ENCODE peak calls at places on chromosomes 1 and 21, in four cellular contexts. D is H9, G is IMR-90, V is neuronal stem cell. C is an unnamed sample. For H3K4me1, the result is how much of the 10 kb centered on the place peaks cover.

GRCh38 chr1:31199924-31200323 is 39.8 kb downstream of the NKAIN1 start:
- DNase-seq in V (no peak), G (no peak), D (no peak), C (no peak)

GRCh38 chr1:15349133-15349532 is 60.6 kb upstream of the EFHD2 start:
- DNase-seq in G (no peak), D (no peak), V (no peak), C (no peak)

GRCh38 chr1:52216907-52217458 is 75.1 kb downstream of the ZFYVE9 start:
- DNase-seq in G (no peak), D (no peak), V (no peak), C (no peak)

GRCh38 chr1:61247881-61248752 is 165.8 kb downstream of the NFIA start:
- DNase-seq in D (no peak), G (no peak), V (peak), C (no peak)

GRCh38 chr1:63877816-63878215 is 104.0 kb downstream of the ROR1 start:
- DNase-seq in V (no peak), G (peak), D (no peak), C (peak)

GRCh38 chr1:59146651-59147358 is 150.1 kb upstream of the FGGY start:
- DNase-seq in V (peak), D (peak), G (peak), C (no peak)

GRCh38 chr1:179493323-179493722 is 82.4 kb downstream of the NPHS2 start:
- DNase-seq in D (no peak), G (peak), V (no peak), C (peak)

GRCh38 chr1:39877980-39878956 is 5.0 kb downstream of the TRIT1 start:
- DNase-seq in V (no peak), G (no peak), D (no peak), C (no peak)

GRCh38 chr1:64965239-64966157 is 851 bp downstream of the JAK1 start:
- DNase-seq in D (peak), G (peak), V (peak), C (peak)

GRCh38 chr1:22472596-22472995 is 20.9 kb downstream of the ZBTB40 start:
- DNase-seq in G (no peak), D (no peak), V (no peak), C (peak)

GRCh38 chr1:82162526-82163420 is 362.0 kb downstream of the ADGRL2 start:
- DNase-seq in G (no peak), D (no peak), V (no peak), C (no peak)

GRCh38 chr1:157043685-157044084 is 1.9 kb downstream of the ARHGEF11 start:
- DNase-seq in D (no peak), G (no peak), V (no peak), C (no peak)

GRCh38 chr1:228278432-228278941 is 70.6 kb downstream of the OBSCN start:
- DNase-seq in D (no peak), V (no peak), G (no peak), C (no peak)

GRCh38 chr21:28239345-28239744 is 753.3 kb downstream of the LTN1 start:
- DNase-seq in G (no peak), V (no peak), D (no peak), C (no peak)

GRCh38 chr1:31576201-31576669 is at the start of gene TINAGL1:
- DNase-seq in G (no peak), D (peak), V (no peak), C (peak)

GRCh38 chr21:46399686-46400085 is 59.0 kb upstream of the DIP2A start:
- DNase-seq in V (no peak), G (no peak), D (no peak), C (no peak)

GRCh38 chr1:218284377-218284916 is 646 bp upstream of the RRP15 start:
- DNase-seq in D (no peak), G (no peak), V (no peak), C (no peak)

GRCh38 chr1:1433804-1434130 is 1.7 kb upstream of the VWA1 start:
- DNase-seq in V (no peak), D (no peak), G (peak), C (peak)

GRCh38 chr1:56189454-56189853 is 389.9 kb downstream of the PLPP3 start:
- DNase-seq in D (no peak), V (no peak), G (no peak), C (no peak)

GRCh38 chr1:53246261-53247134 is 8.2 kb upstream of the MAGOH start:
- DNase-seq in G (peak), V (no peak), D (no peak), C (no peak)

GRCh38 chr1:180586671-180587155 is 27.9 kb downstream of the OVAAL start:
- DNase-seq in G (peak), D (no peak), V (no peak), C (peak)

GRCh38 chr1:184986250-184986649 is 11.9 kb upstream of the NIBAN1 start:
- DNase-seq in D (no peak), G (peak), V (no peak), C (peak)

GRCh38 chr1:183472488-183473285 is at the start of gene SMG7:
- DNase-seq in G (peak), D (peak), V (no peak), C (peak)

GRCh38 chr1:246139745-246140182 is 367.3 kb downstream of the SMYD3 start:
- DNase-seq in V (no peak), D (no peak), G (peak), C (peak)

GRCh38 chr1:23421752-23422312 is 2.7 kb downstream of the TCEA3 start:
- DNase-seq in V (no peak), G (peak), D (no peak), C (peak)

GRCh38 chr21:39125752-39126485 is 57.3 kb downstream of the PSMG1 start:
- DNase-seq in D (peak), G (peak), V (peak), C (peak)

GRCh38 chr1:30321996-30322858 is 401.2 kb downstream of the MATN1 start:
- DNase-seq in G (no peak), D (peak), V (no peak), C (no peak)

GRCh38 chr1:1199141-1199960 is 7.0 kb downstream of the TNFRSF18 start:
- DNase-seq in G (no peak), V (no peak), D (peak), C (no peak)

GRCh38 chr1:228182296-228183030 is 16.9 kb downstream of the IBA57 start:
- DNase-seq in D (no peak), G (no peak), V (no peak), C (no peak)

GRCh38 chr1:213997772-213998107 is 10.0 kb downstream of the PROX1 start:
- DNase-seq in G (no peak), V (no peak), D (no peak), C (no peak)

GRCh38 chr1:26066160-26066559 is 1.3 kb downstream of the TRIM63 start:
- DNase-seq in D (no peak), V (no peak), G (no peak), C (no peak)
- H2AK5ac ChIP-seq in D (no peak), V (peak), G (no peak), C (peak)

GRCh38 chr1:10678852-10679251 is 117.6 kb downstream of the CASZ1 start:
- DNase-seq in D (no peak), G (no peak), V (no peak), C (no peak)

GRCh38 chr1:10681296-10682113 is 114.9 kb downstream of the CASZ1 start:
- DNase-seq in D (no peak), G (no peak), V (no peak), C (no peak)

GRCh38 chr1:10679521-10680220 is 116.8 kb downstream of the CASZ1 start:
- DNase-seq in G (peak), V (peak), D (peak), C (peak)

GRCh38 chr1:10682114-10682445 is 114.4 kb downstream of the CASZ1 start:
- DNase-seq in D (no peak), G (no peak), V (no peak), C (no peak)

GRCh38 chr1:10680487-10680886 is 116.0 kb downstream of the CASZ1 start:
- DNase-seq in V (no peak), G (no peak), D (no peak), C (peak)
- H3K4me1 ChIP-seq in V (half or more), G (under half), D (under half), C (under half)

DNA sequence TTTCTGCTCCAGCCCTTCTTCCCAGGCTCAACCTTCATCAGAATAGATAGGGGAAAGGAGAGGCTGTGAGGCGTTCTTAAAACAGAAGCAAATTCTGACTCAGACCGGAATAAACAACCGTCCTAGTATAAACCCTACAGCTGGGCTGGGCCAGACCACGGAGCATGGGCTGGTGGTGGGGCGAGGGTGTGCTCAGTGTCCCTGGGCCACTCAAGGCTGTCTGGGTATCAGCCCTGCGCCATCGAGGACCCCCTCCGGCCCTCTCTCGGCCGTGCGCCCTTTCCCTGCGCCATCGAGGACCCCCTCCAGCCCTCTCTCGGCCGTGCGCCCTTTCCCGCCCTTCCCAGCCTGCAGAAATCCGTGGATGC is 36.0 kb downstream of the CAPN2 start:
- DNase-seq in V (no peak), G (peak), D (no peak), C (no peak)
- H2AK5ac ChIP-seq in V (peak), G (peak), D (no peak), C (peak)

DNA sequence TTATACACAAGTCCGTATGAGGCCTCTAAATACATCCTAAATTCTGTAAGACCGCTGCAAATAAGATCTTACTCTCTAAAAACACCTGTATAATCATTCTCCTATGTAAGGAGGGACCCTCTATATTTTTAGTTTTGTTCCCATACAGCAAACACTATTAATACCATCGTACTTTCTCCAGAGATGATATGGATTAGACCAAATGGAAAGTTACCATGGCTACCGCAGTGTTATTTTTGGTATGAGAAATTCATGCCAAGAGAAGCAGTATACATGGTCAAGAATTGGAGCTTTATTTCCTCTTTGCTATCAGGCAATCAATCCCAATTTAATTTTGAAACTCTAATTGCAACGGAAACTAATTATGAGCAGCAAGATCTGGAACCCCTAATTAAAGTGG is 70.0 kb downstream of the BCAR3 start:
- DNase-seq in G (no peak), D (no peak), V (no peak), C (no peak)
- H3K4me1 ChIP-seq in G (under half), D (under half), V (under half), C (under half)

GRCh38 chr1:28737245-28738137 is 751 bp downstream of the YTHDF2 start:
- DNase-seq in G (peak), V (peak), D (peak), C (peak)

GRCh38 chr1:28735961-28736449 is 735 bp upstream of the YTHDF2 start:
- DNase-seq in D (no peak), V (no peak), G (no peak), C (peak)

GRCh38 chr1:28740118-28740517 is 3.4 kb downstream of the YTHDF2 start:
- DNase-seq in G (no peak), D (no peak), V (no peak), C (no peak)

DNA sequence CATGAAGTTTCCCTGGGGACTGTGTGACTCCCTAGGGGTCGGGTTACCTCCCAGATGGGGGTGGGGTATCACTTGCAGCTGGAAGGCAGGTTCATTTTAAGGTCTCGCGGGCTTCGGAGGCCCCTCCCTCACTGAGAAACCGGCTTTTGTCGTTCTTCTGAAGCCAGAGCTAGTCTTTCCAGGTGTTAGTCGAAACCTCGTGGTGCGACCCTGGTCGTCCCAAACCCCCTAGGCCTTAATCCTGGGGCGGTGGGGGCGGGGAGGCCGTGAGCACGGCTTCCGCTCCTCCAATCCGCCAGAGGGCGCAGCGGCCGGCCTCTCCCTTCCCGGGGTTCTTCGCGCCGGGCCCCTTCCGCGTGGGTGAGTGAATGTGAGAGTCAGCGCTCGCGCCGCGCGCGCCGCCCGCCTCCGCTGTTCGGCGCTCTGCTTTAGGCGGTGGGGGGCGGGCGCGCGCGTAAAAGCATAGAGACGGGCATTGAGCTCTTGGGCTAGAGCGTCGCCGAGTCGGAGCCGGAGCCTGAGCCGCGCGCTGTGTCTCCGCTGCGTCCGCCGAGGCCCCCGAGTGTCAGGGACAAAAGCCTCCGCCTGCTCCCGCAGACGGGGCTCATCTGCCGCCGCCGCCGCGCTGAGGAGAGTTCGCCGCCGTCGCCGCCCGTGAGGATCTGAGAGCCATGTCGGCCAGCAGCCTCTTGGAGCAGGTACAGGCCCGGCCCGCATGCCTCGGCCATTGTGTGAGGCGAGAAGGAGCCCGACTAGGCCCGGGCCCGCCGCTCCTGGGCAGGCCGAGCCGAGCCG is at the start of gene YTHDF2:
- DNase-seq in G (peak), V (peak), D (peak), C (peak)
- H2AK5ac ChIP-seq in G (peak), V (peak), D (peak), C (peak)

DNA sequence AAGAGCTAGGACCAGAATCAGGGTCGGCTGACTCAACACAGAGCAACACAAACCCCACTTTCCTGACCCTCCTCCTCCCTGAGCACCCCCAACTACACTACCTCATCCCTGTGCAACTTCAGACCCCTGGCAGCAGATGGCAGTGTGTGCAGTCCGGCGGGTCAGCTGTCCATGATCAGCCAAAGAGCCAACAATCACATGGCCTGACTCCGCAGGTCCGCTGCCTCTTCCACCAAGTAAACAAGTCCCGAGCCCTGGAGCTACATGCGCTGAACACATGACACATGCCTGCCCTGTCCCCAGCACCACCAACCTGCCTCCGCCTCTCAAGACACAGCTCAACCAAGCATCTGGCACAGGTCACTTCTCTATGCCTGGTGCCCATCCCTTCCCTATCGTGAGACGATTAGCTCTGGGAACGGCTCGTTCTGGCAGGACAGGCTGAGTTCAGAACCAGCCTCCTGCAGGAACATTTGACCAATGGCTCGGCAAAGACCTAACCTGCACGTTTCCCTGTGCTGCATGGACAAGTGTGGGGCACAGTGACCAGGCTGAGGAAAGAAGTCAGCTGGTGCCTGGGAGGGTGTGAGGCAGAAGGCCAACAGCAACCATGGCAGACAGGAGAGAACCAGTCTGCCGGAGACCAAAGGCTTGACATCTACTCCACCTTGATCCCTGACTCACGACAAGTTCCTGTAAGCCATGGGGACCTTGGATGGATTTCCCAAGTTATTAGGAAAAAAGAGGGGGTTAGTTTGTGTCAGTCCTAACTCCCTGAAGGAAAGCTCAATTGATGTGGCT is 60.3 kb downstream of the CD46 start:
- DNase-seq in G (peak), D (peak), V (no peak), C (peak)
- H3K4me1 ChIP-seq in G (under half), D (under half), V (under half), C (under half)

DNA sequence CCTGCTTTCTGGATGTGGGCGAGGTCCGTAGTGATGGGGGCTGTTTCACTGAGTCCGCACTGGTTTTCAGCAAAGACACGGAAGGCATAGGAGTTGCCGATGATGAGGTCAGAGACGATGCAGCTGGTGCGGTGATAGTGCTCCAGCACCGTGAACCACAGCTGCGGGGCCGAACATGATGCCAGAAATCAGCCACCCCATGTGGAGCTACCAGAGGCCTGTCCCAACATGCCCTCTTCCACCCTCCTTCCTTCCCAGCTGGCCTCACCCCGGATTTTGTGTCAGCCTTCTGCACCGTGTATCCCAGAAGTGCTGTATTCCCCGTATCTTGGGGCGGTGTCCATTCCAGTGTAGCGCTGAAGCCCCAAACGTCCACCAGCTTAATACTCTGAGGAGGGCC is 10.0 kb downstream of the MYBPHL start:
- DNase-seq in G (no peak), D (no peak), V (no peak), C (no peak)
- H2AK5ac ChIP-seq in G (peak), D (no peak), V (peak), C (peak)

GRCh38 chr1:2496746-2497145 is 20.7 kb downstream of the PLCH2 start:
- DNase-seq in V (no peak), D (no peak), G (no peak), C (peak)
- H3K4me1 ChIP-seq in V (under half), D (under half), G (under half), C (under half)

C was measured in trophoblast cell.